ENCODE peak calls at places on chromosome 4, in ten cellular contexts. K is sigmoid colon, P is adrenal gland, J is tibial nerve, E is astrocyte, Y is GM12878, I is brain microvascular endothelial cell, L is IMR-90, Q is mucosa of descending colon, U is kidney. X is an unnamed sample.

GRCh38 chr4:2886622-2887021 is 43.0 kb downstream of the ADD1 start:
- DNase-seq in K (no peak), P (no peak), J (no peak), E (no peak), Y (no peak), I (no peak), L (no peak), Q (no peak), U (no peak), X (peak; percentile 75)

GRCh38 chr4:176492648-176493302 is 173.0 kb downstream of the SPCS3 start:
- DNase-seq in K (no peak), P (no peak), J (no peak), E (peak; percentile 30), Y (peak; percentile 77), I (no peak), L (peak; percentile 34), Q (no peak), U (no peak), X (no peak)

GRCh38 chr4:140947507-140947906 is 185.8 kb downstream of the RNF150 start:
- DNase-seq in K (peak; percentile 94), P (peak; percentile 45), J (no peak), E (no peak), Y (no peak), I (peak; percentile 72), L (no peak), Q (no peak), U (no peak), X (no peak)

GRCh38 chr4:127425911-127426310 is 206.8 kb upstream of the INTU start:
- DNase-seq in K (no peak), P (no peak), J (no peak), E (no peak), Y (no peak), I (no peak), L (no peak), Q (no peak), U (no peak), X (no peak)

GRCh38 chr4:140686799-140687198 is 69.4 kb downstream of the TBC1D9 start:
- DNase-seq in K (no peak), P (no peak), J (no peak), E (no peak), Y (no peak), I (no peak), L (peak; percentile 13), Q (no peak), U (no peak), X (no peak)

GRCh38 chr4:176185068-176185467 is 10.3 kb downstream of the SPATA4 start:
- DNase-seq in K (no peak), P (no peak), J (no peak), E (peak; percentile 71), Y (no peak), I (peak; percentile 72), L (peak; percentile 92), Q (no peak), U (no peak), X (no peak)

GRCh38 chr4:95220205-95221175 is 328.3 kb downstream of the UNC5C start:
- DNase-seq in K (no peak), P (no peak), J (no peak), E (no peak), Y (no peak), I (no peak), L (no peak), Q (no peak), U (no peak), X (no peak)

GRCh38 chr4:121706595-121707021 is 9.8 kb upstream of the ANXA5 start:
- DNase-seq in K (no peak), P (no peak), J (no peak), E (peak; percentile 95), Y (no peak), I (peak; percentile 76), L (peak; percentile 65), Q (no peak), U (no peak), X (no peak)

DNA sequence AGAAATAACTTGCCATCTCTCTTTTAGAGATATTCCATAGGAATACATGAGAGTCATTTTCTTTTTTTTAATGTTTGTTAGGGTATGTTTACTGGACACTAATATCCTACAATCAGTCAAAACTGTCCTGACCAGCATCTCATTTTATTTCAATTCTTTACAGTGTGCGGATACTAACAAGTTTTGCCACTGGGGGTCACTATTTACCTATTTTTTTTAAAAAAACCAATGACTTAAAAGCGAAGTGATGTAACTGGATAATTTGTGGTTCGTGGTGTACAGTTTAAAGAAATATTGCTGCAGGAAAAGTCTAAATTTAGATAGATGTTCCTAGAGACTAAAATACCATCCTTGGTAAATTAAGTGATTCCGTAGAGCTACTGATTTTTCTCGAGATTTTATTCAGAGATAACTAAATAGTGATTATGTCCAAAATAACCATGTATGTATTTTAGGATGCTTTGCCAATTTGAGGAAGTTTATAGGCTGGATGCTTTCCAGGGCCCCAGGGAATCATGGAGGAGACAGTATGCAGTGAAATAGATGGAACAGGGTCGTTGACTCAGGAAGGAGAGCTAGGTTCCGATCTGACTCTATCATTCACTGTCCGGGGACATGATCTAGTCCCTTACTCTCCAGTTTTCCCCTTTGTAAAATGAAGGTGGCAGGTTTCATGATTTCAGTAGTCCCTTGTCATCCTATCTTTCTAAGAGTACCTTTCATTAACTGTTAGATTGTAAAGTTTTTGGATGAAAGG is 34.0 kb upstream of the GNPDA2 start:
- DNase-seq in K (no peak), P (no peak), J (no peak), E (peak; percentile 7), Y (no peak), I (peak; percentile 7), L (peak; percentile 20), Q (no peak), U (no peak), X (peak; percentile 12)
- TF ChIP-seq CTCF in K (peak; percentile 23), P (peak; percentile 64), J (peak; percentile 57), E (peak; percentile 60), Y (peak; percentile 39), I (peak; percentile 32), L (peak; percentile 54), Q (no peak), U (peak; percentile 24), X (no peak)

GRCh38 chr4:128841402-128841801 is 31.9 kb downstream of the JADE1 start:
- DNase-seq in K (no peak), P (no peak), J (no peak), E (no peak), Y (no peak), I (no peak), L (no peak), Q (no peak), U (no peak), X (no peak)

GRCh38 chr4:128837679-128838078 is 28.2 kb downstream of the JADE1 start:
- DNase-seq in K (no peak), P (no peak), J (no peak), E (no peak), Y (no peak), I (no peak), L (no peak), Q (no peak), U (no peak), X (peak; percentile 75)

GRCh38 chr4:128844931-128845330 is 35.4 kb downstream of the JADE1 start:
- DNase-seq in K (no peak), P (peak; percentile 81), J (peak; percentile 74), E (no peak), Y (no peak), I (no peak), L (no peak), Q (no peak), U (peak; percentile 78), X (no peak)

GRCh38 chr4:128837198-128837597 is 27.7 kb downstream of the JADE1 start:
- DNase-seq in K (no peak), P (no peak), J (no peak), E (no peak), Y (no peak), I (no peak), L (no peak), Q (no peak), U (no peak), X (no peak)

GRCh38 chr4:128840711-128841318 is 31.3 kb downstream of the JADE1 start:
- DNase-seq in K (no peak), P (no peak), J (no peak), E (no peak), Y (no peak), I (no peak), L (no peak), Q (no peak), U (no peak), X (peak; percentile 71)
- H3K36me3 ChIP-seq in K (peaks cover 34% of the 10 kb centered on the region), P (peaks cover 14% of the 10 kb centered on the region), J (no peaks in the 10 kb centered on the region), E (peaks cover 25% of the 10 kb centered on the region), Y (peaks cover 41% of the 10 kb centered on the region), I (peaks cover 20% of the 10 kb centered on the region), L (peaks cover 28% of the 10 kb centered on the region), Q (no peaks in the 10 kb centered on the region), U (peaks cover 16% of the 10 kb centered on the region), X (peaks cover 54% of the 10 kb centered on the region)

GRCh38 chr4:40722576-40723161 is 27.1 kb upstream of the NSUN7 start:
- DNase-seq in K (no peak), P (peak; percentile 34), J (no peak), E (no peak), Y (peak; percentile 66), I (no peak), L (no peak), Q (peak; percentile 50), U (no peak), X (no peak)

GRCh38 chr4:40720351-40720750 is 29.4 kb upstream of the NSUN7 start:
- DNase-seq in K (no peak), P (no peak), J (no peak), E (no peak), Y (no peak), I (no peak), L (no peak), Q (no peak), U (no peak), X (no peak)

GRCh38 chr4:40720931-40721330 is 28.8 kb upstream of the NSUN7 start:
- DNase-seq in K (no peak), P (no peak), J (no peak), E (no peak), Y (no peak), I (no peak), L (no peak), Q (no peak), U (no peak), X (no peak)

GRCh38 chr4:40723728-40724127 is 26.0 kb upstream of the NSUN7 start:
- DNase-seq in K (no peak), P (no peak), J (no peak), E (no peak), Y (no peak), I (no peak), L (no peak), Q (no peak), U (no peak), X (no peak)

DNA sequence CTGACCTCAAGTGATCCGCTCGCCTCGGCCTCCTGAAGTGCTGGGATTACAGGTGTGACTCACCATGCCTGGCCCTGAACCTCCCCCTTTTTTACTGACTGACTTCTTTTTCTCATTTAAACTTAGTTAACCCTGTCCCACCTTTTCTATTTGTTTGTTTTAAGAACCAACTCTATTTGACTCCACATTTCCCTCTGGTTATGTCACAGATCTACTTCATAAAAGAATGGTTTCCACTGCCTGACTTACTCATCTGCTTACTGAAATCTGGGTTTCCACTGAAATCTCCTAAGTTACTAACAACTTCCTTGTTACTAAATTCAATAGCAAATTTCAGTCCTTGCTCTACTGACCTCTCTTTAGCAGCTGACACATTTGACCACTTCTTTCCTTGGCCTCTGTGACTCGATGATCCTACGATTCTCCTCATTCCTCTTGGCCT is 28.0 kb upstream of the NSUN7 start:
- DNase-seq in K (no peak), P (no peak), J (no peak), E (peak; percentile 67), Y (no peak), I (no peak), L (peak; percentile 58), Q (no peak), U (no peak), X (no peak)
- H3K4me3 ChIP-seq in K (no peak overlapping the region), P (no peak overlapping the region), J (no peak overlapping the region), E (no peak overlapping the region), Y (no peak overlapping the region), I (no peak overlapping the region), L (no peak overlapping the region), Q (no peak overlapping the region), U (no peak overlapping the region), X (no peak overlapping the region)

DNA sequence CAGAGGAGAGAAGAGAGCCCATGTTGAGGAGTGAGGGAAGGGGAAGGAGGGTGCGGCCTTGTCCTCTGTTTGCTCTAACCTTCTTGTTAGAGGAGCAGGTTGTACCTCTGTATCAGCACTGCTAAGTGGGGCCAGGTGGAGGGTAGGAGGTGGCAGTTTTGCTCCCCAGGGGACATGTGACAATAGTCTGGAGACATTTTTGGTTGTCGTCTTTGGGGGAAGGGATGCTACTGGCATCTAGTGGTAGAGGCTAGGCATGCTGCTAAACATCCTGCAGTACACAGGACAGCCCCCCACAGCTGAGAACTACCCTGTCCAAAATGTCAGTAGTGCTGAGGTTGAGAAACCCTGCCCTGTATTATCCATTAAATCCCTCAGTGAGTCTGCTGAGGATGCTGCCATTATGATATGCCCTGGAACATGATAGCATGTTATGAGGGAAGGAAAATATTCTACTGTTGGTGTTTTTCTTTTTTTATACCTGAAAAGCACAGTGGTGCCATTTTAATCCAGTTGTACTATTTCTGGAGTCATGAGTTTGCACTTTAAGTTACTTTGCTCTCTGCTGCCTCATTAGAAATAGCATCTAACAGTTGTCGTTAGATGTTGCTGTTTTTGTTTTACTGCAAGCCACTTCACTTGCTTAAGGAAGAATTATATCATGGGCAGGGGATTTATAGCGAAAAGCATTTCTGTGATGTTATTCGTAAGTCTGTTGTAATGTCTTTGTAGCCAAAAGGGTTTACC is 90.6 kb downstream of the LRP2BP start:
- DNase-seq in K (no peak), P (no peak), J (no peak), E (no peak), Y (peak; percentile 68), I (no peak), L (peak; percentile 25), Q (peak; percentile 26), U (no peak), X (peak; percentile 46)
- TF ChIP-seq CTCF in K (no peak), P (peak; percentile 26), J (no peak), E (peak; percentile 28), Y (peak; percentile 70), I (peak; percentile 78), L (peak; percentile 46), Q (no peak), U (peak; percentile 24), X (peak; percentile 84)